ENCODE peak calls at places on chromosomes 3 and 15, in seven cellular contexts. P is Peyer's patch, F is ovary, K is vagina, Q is tibial nerve, M is breast epithelium, H is IMR-90. V is an unnamed sample. For H3K4me1, the result is how much of the 10 kb centered on the place peaks cover.

GRCh38 chr3:119580148-119580760 is 962 bp downstream of the ADPRH start:
- DNase-seq in P (peak), F (peak), K (no peak), Q (no peak), M (no peak), H (no peak), V (peak)

GRCh38 chr3:52436500-52437106 is 8.3 kb downstream of the SEMA3G start:
- DNase-seq in P (no peak), F (no peak), K (no peak), Q (no peak), M (no peak), H (peak), V (peak)

GRCh38 chr3:181610973-181611265 is 100.8 kb upstream of the SOX2 start:
- DNase-seq in P (no peak), F (no peak), K (no peak), Q (no peak), M (no peak), H (no peak), V (no peak)

GRCh38 chr3:143608966-143609365 is 239.3 kb downstream of the SLC9A9 start:
- DNase-seq in P (no peak), F (no peak), K (no peak), Q (no peak), M (no peak), H (peak), V (no peak)

GRCh38 chr3:32868719-32869512 is 51.1 kb downstream of the TRIM71 start:
- DNase-seq in P (no peak), F (peak), K (no peak), Q (no peak), M (no peak), H (no peak), V (no peak)

GRCh38 chr3:143343031-143343430 is 223.5 kb downstream of the CHST2 start:
- DNase-seq in P (no peak), F (no peak), K (no peak), Q (no peak), M (no peak), H (no peak), V (no peak)

GRCh38 chr15:51658664-51659063 is 22.6 kb upstream of the SCG3 start:
- DNase-seq in P (no peak), F (no peak), K (no peak), Q (no peak), M (no peak), H (no peak), V (no peak)

GRCh38 chr3:194740859-194741486 is 55.3 kb downstream of the FAM43A start:
- DNase-seq in P (no peak), F (no peak), K (no peak), Q (no peak), M (no peak), H (peak), V (peak)

GRCh38 chr15:22895465-22896190 is 57.2 kb downstream of the NIPA2 start:
- DNase-seq in P (no peak), F (no peak), K (no peak), Q (no peak), M (no peak), H (peak), V (no peak)

GRCh38 chr15:100690786-100691160 is 88.4 kb downstream of the ASB7 start:
- DNase-seq in P (no peak), F (no peak), K (no peak), Q (no peak), M (no peak), H (no peak), V (no peak)

GRCh38 chr3:61442696-61443095 is 118.7 kb upstream of the PTPRG start:
- DNase-seq in P (no peak), F (no peak), K (no peak), Q (no peak), M (no peak), H (no peak), V (no peak)

GRCh38 chr3:38490288-38490860 is 5.8 kb upstream of the EXOG start:
- DNase-seq in P (no peak), F (no peak), K (no peak), Q (no peak), M (no peak), H (no peak), V (no peak)

GRCh38 chr15:74863239-74864056 is 9.7 kb downstream of the SCAMP2 start:
- DNase-seq in P (no peak), F (no peak), K (no peak), Q (no peak), M (no peak), H (peak), V (no peak)

GRCh38 chr3:50554553-50554952 is 13.0 kb downstream of the C3orf18 start:
- DNase-seq in P (no peak), F (no peak), K (no peak), Q (no peak), M (no peak), H (no peak), V (no peak)

GRCh38 chr3:51559266-51559907 is 20.9 kb downstream of the RAD54L2 start:
- DNase-seq in P (no peak), F (no peak), K (no peak), Q (no peak), M (no peak), H (peak), V (no peak)

GRCh38 chr3:98514948-98515347 is 7.8 kb downstream of the CLDND1 start:
- DNase-seq in P (no peak), F (no peak), K (no peak), Q (no peak), M (no peak), H (no peak), V (no peak)

GRCh38 chr3:98512576-98512975 is 10.1 kb downstream of the CLDND1 start:
- DNase-seq in P (no peak), F (no peak), K (no peak), Q (no peak), M (no peak), H (no peak), V (no peak)

GRCh38 chr3:98518816-98519215 is 3.9 kb downstream of the CLDND1 start:
- DNase-seq in P (no peak), F (no peak), K (no peak), Q (no peak), M (no peak), H (no peak), V (no peak)

GRCh38 chr3:98513136-98513535 is 9.6 kb downstream of the CLDND1 start:
- DNase-seq in P (no peak), F (no peak), K (no peak), Q (no peak), M (no peak), H (peak), V (no peak)

DNA sequence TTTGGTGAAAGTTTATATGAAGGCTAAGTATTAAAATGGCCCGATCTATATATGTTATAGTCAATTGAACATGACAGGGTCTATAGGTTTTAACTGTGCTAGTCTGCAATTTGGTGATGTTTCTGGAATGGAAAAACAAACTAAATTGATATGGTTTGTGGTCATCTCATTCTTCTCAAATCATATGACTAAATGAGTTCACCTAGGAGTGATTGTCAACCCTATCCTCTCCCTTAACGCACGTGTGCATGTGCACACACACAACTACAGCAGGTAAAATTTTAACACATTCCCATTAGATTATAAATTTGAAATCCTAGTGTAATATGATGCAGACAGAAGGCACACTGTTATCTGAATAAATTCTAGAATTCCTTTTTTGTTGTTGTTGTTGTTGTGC is 9.0 kb downstream of the CLDND1 start:
- DNase-seq in P (no peak), F (no peak), K (no peak), Q (no peak), M (no peak), H (no peak), V (no peak)
- TF ChIP-seq POLR2A in P (no peak), F (no peak), K (no peak), Q (no peak), M (no peak), H (no peak), V (no peak)

DNA sequence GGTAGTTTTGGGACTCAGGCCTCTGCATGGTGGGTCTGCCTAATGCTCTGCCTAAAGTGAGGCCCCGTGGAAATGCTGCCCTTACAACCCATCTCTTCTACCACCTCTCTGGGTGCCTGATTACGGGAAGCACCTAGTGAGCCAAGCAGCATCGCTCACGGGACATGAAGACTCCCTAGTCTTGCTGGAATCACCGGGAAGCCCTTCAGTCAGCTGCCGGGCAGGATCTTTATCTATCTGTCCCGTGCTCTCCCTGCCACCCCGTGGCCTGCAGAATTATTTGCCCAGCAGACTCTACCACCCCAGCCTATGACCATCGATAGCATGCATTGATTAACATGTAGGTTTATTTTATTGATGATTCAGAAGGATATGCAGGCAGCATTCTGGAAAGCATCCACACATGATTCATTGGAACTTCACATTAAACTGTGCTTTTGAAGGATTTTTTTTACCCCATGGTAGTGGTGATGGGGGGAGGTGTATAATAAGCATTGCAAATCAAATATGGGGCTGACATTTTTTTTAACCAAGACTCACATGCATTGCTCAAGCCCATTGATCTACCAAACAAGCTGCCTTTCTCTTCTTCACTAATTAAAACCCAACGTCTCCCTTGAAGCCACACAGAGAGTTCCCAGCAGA is 63.1 kb downstream of the ATP2B2 start:
- DNase-seq in P (no peak), F (no peak), K (no peak), Q (no peak), M (no peak), H (peak), V (no peak)
- H3K4me1 ChIP-seq in P (under half), F (under half), K (under half), Q (under half), M (under half), H (under half), V (under half)

DNA sequence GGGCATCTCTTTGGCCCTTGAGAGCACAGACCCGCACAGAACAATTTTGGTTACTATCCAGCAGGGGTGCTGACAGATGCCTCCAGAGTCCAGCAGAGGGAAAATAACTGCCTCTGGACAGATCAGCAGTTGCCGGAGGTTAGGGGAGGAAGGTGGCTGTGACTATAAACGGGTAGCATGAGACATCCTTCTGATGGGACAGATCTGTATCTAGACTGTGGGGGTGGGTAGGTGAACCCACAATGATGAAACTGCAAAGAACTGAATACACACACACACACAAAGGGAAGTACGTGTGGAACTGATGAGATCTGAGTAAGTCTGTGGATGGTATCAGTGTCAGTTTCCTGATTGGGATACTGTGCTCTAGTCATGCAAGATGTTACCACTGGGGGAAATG is 21.2 kb downstream of the ADAMTS7 start:
- DNase-seq in P (no peak), F (no peak), K (no peak), Q (no peak), M (no peak), H (no peak), V (no peak)
- TF ChIP-seq CTCF in P (no peak), F (no peak), K (no peak), Q (no peak), M (no peak), H (no peak), V (no peak)

GRCh38 chr3:186049001-186049400 is 59.9 kb downstream of the ETV5 start:
- DNase-seq in P (no peak), F (no peak), K (no peak), Q (no peak), M (no peak), H (no peak), V (no peak)
- TF ChIP-seq POLR2A in P (no peak), F (no peak), K (no peak), Q (no peak), M (no peak), H (no peak), V (no peak)

V was measured in body of pancreas.